ENCODE peak calls at places on chromosome 1, in seven cellular contexts. One of them, this sample, is unnamed.

GRCh38 chr1:9529190-9529589 is 10.1 kb upstream of the SLC25A33 start:
- DNase-seq in SHP77 treated with DMSO at 0.1 percent for 48 hours: no peak
- DNase-seq in HuH-7.5: no peak
- DNase-seq in IMR-90: peak
- DNase-seq in activated CD8-positive, alpha-beta T cell treated with anti-CD3 and anti-CD28 coated beads for 36 hours: peak
- DNase-seq in anterior cingulate cortex: no peak
- DNase-seq in GM20000: peak
- DNase-seq in this sample: no peak

GRCh38 chr1:14183312-14183711 is 415.2 kb upstream of the KAZN start:
- DNase-seq in SHP77 treated with DMSO at 0.1 percent for 48 hours: no peak
- DNase-seq in HuH-7.5: no peak
- DNase-seq in IMR-90: no peak
- DNase-seq in activated CD8-positive, alpha-beta T cell treated with anti-CD3 and anti-CD28 coated beads for 36 hours: no peak
- DNase-seq in anterior cingulate cortex: no peak
- DNase-seq in GM20000: no peak
- DNase-seq in this sample: no peak

GRCh38 chr1:27332536-27333281 is 9.1 kb upstream of the SYTL1 start:
- DNase-seq in SHP77 treated with DMSO at 0.1 percent for 48 hours: no peak
- DNase-seq in HuH-7.5: peak
- DNase-seq in IMR-90: peak
- DNase-seq in activated CD8-positive, alpha-beta T cell treated with anti-CD3 and anti-CD28 coated beads for 36 hours: peak
- DNase-seq in anterior cingulate cortex: no peak
- DNase-seq in GM20000: peak
- DNase-seq in this sample: no peak

GRCh38 chr1:185477638-185478216 is 160.7 kb upstream of the IVNS1ABP start:
- DNase-seq in SHP77 treated with DMSO at 0.1 percent for 48 hours: peak
- DNase-seq in HuH-7.5: no peak
- DNase-seq in IMR-90: no peak
- DNase-seq in activated CD8-positive, alpha-beta T cell treated with anti-CD3 and anti-CD28 coated beads for 36 hours: no peak
- DNase-seq in anterior cingulate cortex: no peak
- DNase-seq in GM20000: no peak
- DNase-seq in this sample: no peak

GRCh38 chr1:6962956-6963915 is 178.0 kb downstream of the CAMTA1 start:
- DNase-seq in SHP77 treated with DMSO at 0.1 percent for 48 hours: peak
- DNase-seq in HuH-7.5: no peak
- DNase-seq in IMR-90: no peak
- DNase-seq in activated CD8-positive, alpha-beta T cell treated with anti-CD3 and anti-CD28 coated beads for 36 hours: peak
- DNase-seq in anterior cingulate cortex: no peak
- DNase-seq in GM20000: peak
- DNase-seq in this sample: no peak

GRCh38 chr1:189374816-189375215 is 1102.8 kb downstream of the BRINP3 start:
- DNase-seq in SHP77 treated with DMSO at 0.1 percent for 48 hours: no peak
- DNase-seq in HuH-7.5: no peak
- DNase-seq in IMR-90: no peak
- DNase-seq in activated CD8-positive, alpha-beta T cell treated with anti-CD3 and anti-CD28 coated beads for 36 hours: no peak
- DNase-seq in anterior cingulate cortex: no peak
- DNase-seq in GM20000: no peak
- DNase-seq in this sample: no peak

GRCh38 chr1:92870591-92870990 is 38.8 kb downstream of the RPL5 start:
- DNase-seq in SHP77 treated with DMSO at 0.1 percent for 48 hours: no peak
- DNase-seq in HuH-7.5: no peak
- DNase-seq in IMR-90: no peak
- DNase-seq in activated CD8-positive, alpha-beta T cell treated with anti-CD3 and anti-CD28 coated beads for 36 hours: no peak
- DNase-seq in anterior cingulate cortex: no peak
- DNase-seq in GM20000: no peak
- DNase-seq in this sample: no peak

GRCh38 chr1:44792736-44793502 is 4.9 kb upstream of the BEST4 start:
- DNase-seq in SHP77 treated with DMSO at 0.1 percent for 48 hours: no peak
- DNase-seq in HuH-7.5: no peak
- DNase-seq in IMR-90: no peak
- DNase-seq in activated CD8-positive, alpha-beta T cell treated with anti-CD3 and anti-CD28 coated beads for 36 hours: peak
- DNase-seq in anterior cingulate cortex: no peak
- DNase-seq in GM20000: no peak
- DNase-seq in this sample: no peak

GRCh38 chr1:203148127-203148526 is 20.6 kb downstream of the ADORA1 start:
- DNase-seq in SHP77 treated with DMSO at 0.1 percent for 48 hours: no peak
- DNase-seq in HuH-7.5: peak
- DNase-seq in IMR-90: no peak
- DNase-seq in activated CD8-positive, alpha-beta T cell treated with anti-CD3 and anti-CD28 coated beads for 36 hours: no peak
- DNase-seq in anterior cingulate cortex: no peak
- DNase-seq in GM20000: no peak
- DNase-seq in this sample: no peak

GRCh38 chr1:174433451-174433850 is 14.3 kb upstream of the GPR52 start:
- DNase-seq in SHP77 treated with DMSO at 0.1 percent for 48 hours: no peak
- DNase-seq in HuH-7.5: no peak
- DNase-seq in IMR-90: peak
- DNase-seq in activated CD8-positive, alpha-beta T cell treated with anti-CD3 and anti-CD28 coated beads for 36 hours: no peak
- DNase-seq in anterior cingulate cortex: no peak
- DNase-seq in GM20000: no peak
- DNase-seq in this sample: no peak